ENCODE peak calls at places on chromosomes 1 and 21, in four cellular contexts. E is heart left ventricle; U is osteoblast; L is CD8-positive, alpha-beta T cell. F is an unnamed sample.

GRCh38 chr1:213773975-213774374 is 213.8 kb upstream of the PROX1 start:
- DNase-seq in L (no peak), E (no peak), U (no peak), F (no peak)

GRCh38 chr1:233295775-233296322 is 324 bp upstream of the PCNX2 start:
- DNase-seq in L (no peak), E (no peak), U (peak), F (no peak)

GRCh38 chr1:168216171-168216570 is 9.6 kb upstream of the SFT2D2 start:
- DNase-seq in U (no peak), L (no peak), E (no peak), F (no peak)

GRCh38 chr1:1170891-1171550 is 2.7 kb upstream of the TTLL10 start:
- DNase-seq in U (peak), L (no peak), E (peak), F (no peak)

GRCh38 chr1:147266381-147266780 is 23.9 kb downstream of the CHD1L start:
- DNase-seq in L (no peak), U (no peak), E (no peak), F (no peak)

GRCh38 chr1:165481820-165482532 is 37.0 kb upstream of the RXRG start:
- DNase-seq in U (peak), L (no peak), E (peak), F (peak)

GRCh38 chr1:55321947-55322346 is 106.8 kb upstream of the USP24 start:
- DNase-seq in E (no peak), U (no peak), L (no peak), F (no peak)

GRCh38 chr21:27060190-27060589 is 93.3 kb upstream of the ADAMTS5 start:
- DNase-seq in U (peak), E (no peak), L (no peak), F (no peak)

GRCh38 chr1:66764994-66765578 is 12.8 kb downstream of the DYNLT5 start:
- DNase-seq in E (peak), L (peak), U (no peak), F (no peak)

GRCh38 chr1:152078831-152079549 is 9.9 kb downstream of the TCHHL1 start:
- DNase-seq in E (no peak), L (no peak), U (no peak), F (no peak)

GRCh38 chr1:84675106-84675505 is 15.2 kb downstream of the SSX2IP start:
- DNase-seq in E (no peak), U (peak), L (no peak), F (no peak)

GRCh38 chr1:201215531-201216357 is 25.1 kb downstream of the IGFN1 start:
- DNase-seq in E (no peak), U (no peak), L (no peak), F (no peak)

GRCh38 chr21:35643176-35643575 is 417.1 kb downstream of the SETD4 start:
- DNase-seq in E (no peak), L (no peak), U (no peak), F (no peak)

GRCh38 chr21:34736116-34736870 is 67.5 kb downstream of the CLIC6 start:
- DNase-seq in E (no peak), L (no peak), U (no peak), F (no peak)

GRCh38 chr1:55065649-55066048 is 26.3 kb downstream of the PCSK9 start:
- DNase-seq in L (no peak), E (no peak), U (no peak), F (no peak)

GRCh38 chr21:46125846-46126301 is 28.0 kb downstream of the COL6A2 start:
- DNase-seq in E (peak), L (peak), U (peak), F (no peak)

GRCh38 chr1:185775505-185775904 is 41.3 kb downstream of the HMCN1 start:
- DNase-seq in E (no peak), U (no peak), L (no peak), F (no peak)

GRCh38 chr1:221791846-221792245 is 50.0 kb upstream of the DUSP10 start:
- DNase-seq in U (no peak), L (no peak), E (no peak), F (no peak)

DNA sequence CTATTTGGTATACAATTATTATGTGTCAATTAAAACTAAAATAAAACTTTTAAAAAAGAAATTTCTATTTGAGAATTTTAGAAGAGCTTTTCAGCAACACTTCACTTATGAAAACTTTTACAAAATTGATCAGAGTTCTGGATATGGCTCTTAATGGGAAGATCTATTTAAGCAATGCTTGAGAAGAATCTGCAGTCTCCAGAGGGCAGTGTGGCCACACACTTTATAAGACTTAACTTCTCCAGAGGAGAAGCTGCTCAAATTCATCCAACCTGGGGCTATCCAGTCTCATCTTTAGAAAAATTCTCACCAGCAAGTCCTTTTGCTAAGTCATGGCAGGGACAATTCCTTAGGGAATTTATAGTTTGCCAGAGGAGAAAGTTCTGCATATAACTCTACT is 25.2 kb upstream of the AGO1 start:
- DNase-seq in L (no peak), E (no peak), U (no peak), F (no peak)
- TF ChIP-seq CTCF in L (no peak), E (no peak), U (peak), F (no peak)

GRCh38 chr21:25560151-25560783 is 47.0 kb downstream of the MRPL39 start:
- DNase-seq in E (no peak), L (no peak), U (no peak), F (no peak)
- TF ChIP-seq CTCF in E (no peak), L (no peak), U (no peak), F (no peak)

GRCh38 chr1:60822252-60822651 is 260.1 kb upstream of the NFIA start:
- DNase-seq in E (no peak), L (no peak), U (no peak), F (no peak)

GRCh38 chr1:60828944-60829343 is 253.4 kb upstream of the NFIA start:
- DNase-seq in L (no peak), E (no peak), U (no peak), F (no peak)

GRCh38 chr1:60823151-60823550 is 259.2 kb upstream of the NFIA start:
- DNase-seq in E (no peak), L (no peak), U (no peak), F (no peak)

GRCh38 chr1:60826320-60827094 is 255.9 kb upstream of the NFIA start:
- DNase-seq in U (no peak), E (no peak), L (no peak), F (no peak)

DNA sequence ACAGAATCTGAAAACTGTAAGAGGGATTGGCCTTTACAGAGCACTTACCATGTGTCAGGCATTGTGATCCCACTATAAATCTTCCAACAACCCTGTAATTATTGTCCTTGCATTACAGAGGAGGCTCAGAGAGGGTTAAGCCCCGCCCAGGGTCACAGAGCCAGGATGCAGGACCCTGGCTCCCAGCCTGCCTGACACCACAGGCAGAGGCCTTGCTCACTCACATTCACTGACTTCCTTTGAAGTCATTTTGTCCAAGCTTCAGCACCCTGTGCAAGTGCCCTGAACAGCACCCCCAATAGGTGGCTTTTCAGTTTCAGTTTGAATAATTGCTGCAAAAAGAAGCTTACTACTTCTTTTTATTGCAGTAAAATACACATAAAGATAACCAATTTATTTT is 256.8 kb upstream of the NFIA start:
- DNase-seq in U (no peak), E (no peak), L (no peak), F (no peak)
- TF ChIP-seq CTCF in U (peak), E (no peak), L (no peak), F (no peak)

GRCh38 chr1:45014403-45015028 is 2.5 kb downstream of the UROD start:
- DNase-seq in L (peak), U (peak), E (peak), F (no peak)

GRCh38 chr1:45013551-45014209 is 1.6 kb downstream of the UROD start:
- DNase-seq in E (no peak), U (peak), L (no peak), F (no peak)

GRCh38 chr1:45011837-45012638 is at the start of gene UROD:
- DNase-seq in L (peak), U (peak), E (peak), F (no peak)

GRCh38 chr1:45010855-45011811 is at the start of gene HECTD3:
- DNase-seq in E (peak), L (peak), U (peak), F (no peak)

GRCh38 chr1:45012639-45013278 is 705 bp downstream of the UROD start:
- DNase-seq in L (peak), U (peak), E (peak), F (no peak)
- TF ChIP-seq CTCF in L (no peak), U (no peak), E (no peak), F (no peak)

GRCh38 chr1:10155087-10155712 is 55.2 kb upstream of the KIF1B start:
- DNase-seq in U (peak), E (peak), L (no peak), F (no peak)

DNA sequence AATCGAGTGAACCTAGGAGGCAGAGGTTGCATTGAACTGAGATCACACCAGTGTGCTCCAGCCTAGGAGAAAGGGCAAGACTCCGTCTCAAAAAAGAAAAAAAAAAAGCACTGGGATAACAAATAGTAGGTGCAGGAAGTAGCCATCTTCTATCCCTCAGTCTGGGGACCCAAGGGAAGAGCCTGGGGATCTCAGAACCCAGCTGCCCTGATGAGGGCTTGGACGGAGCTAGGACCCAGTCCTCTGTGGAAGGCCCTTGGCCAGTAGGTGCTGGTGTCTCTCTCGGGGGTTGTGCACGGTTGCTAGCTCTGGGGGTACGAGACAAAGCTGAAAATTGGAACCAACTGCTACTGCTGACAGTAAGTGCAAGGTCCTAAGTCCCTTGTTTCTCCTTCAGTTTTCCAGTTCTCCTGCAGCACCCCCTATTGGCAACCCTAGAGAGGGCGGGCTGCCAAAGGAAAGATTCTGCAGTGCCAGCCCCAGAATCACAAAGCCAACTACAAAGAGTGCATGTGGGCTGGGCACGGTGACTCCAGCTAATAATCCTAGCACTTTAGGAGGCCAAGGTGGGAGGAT is 57.6 kb upstream of the KIF1B start:
- DNase-seq in E (peak), U (peak), L (peak), F (no peak)
- TF ChIP-seq CTCF in E (peak), U (peak), L (peak), F (peak)

GRCh38 chr1:204356997-204357396 is 2.7 kb downstream of the PLEKHA6 start:
- DNase-seq in U (peak), E (no peak), L (no peak), F (no peak)

GRCh38 chr1:204357551-204357950 is 2.2 kb downstream of the PLEKHA6 start:
- DNase-seq in E (peak), U (no peak), L (no peak), F (no peak)

GRCh38 chr1:204358605-204359004 is 1.1 kb downstream of the PLEKHA6 start:
- DNase-seq in E (no peak), U (no peak), L (no peak), F (no peak)

GRCh38 chr1:204359131-204359473 is 627 bp downstream of the PLEKHA6 start:
- DNase-seq in U (no peak), E (no peak), L (no peak), F (no peak)

DNA sequence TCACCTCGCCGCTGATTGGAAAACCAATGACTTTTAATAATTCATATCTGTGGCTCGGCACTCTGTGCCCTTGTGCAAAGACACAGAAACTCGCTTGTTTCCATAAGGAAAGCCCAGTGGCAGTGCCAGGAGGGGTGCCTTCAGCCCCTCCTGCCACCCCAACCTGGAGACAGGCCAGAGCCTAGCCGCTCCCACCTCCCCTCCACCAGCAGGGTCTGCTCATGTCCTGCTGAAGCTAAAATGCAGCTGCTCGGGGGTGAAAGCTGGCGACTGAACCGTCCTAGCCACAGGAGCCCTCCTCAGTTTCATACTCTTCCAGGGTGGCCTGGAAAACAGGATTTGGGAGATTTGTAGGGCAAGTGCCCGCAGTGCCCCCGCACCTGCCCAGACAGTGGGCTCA is 1.6 kb downstream of the PLEKHA6 start:
- DNase-seq in L (no peak), U (no peak), E (no peak), F (no peak)
- TF ChIP-seq CTCF in L (no peak), U (no peak), E (no peak), F (no peak)

F was measured in vagina.